ENCODE peak calls at places on chromosomes 4 and X, in four cellular contexts. One of them, this sample, is unnamed.

GRCh38 chr4:47017494-47017893 is 13.9 kb upstream of the GABRB1 start:
- DNase-seq in right cardiac atrium: no peak
- DNase-seq in ovary: no peak
- DNase-seq in hepatocyte: no peak
- DNase-seq in this sample: no peak

GRCh38 chrX:17738002-17738713 is 865 bp downstream of the SCML1 start:
- DNase-seq in right cardiac atrium: peak
- DNase-seq in ovary: peak
- DNase-seq in hepatocyte: peak
- DNase-seq in this sample: peak

GRCh38 chr4:5399790-5400421 is 308.5 kb downstream of the EVC2 start:
- DNase-seq in right cardiac atrium: no peak
- DNase-seq in ovary: no peak
- DNase-seq in hepatocyte: peak
- DNase-seq in this sample: no peak

GRCh38 chr4:8468746-8469535 is 28.4 kb downstream of the TRMT44 start:
- DNase-seq in right cardiac atrium: peak
- DNase-seq in ovary: peak
- DNase-seq in hepatocyte: peak
- DNase-seq in this sample: peak

GRCh38 chrX:13764765-13765164 is 30.2 kb downstream of the OFD1 start:
- DNase-seq in right cardiac atrium: peak
- DNase-seq in ovary: no peak
- DNase-seq in hepatocyte: peak
- DNase-seq in this sample: no peak

GRCh38 chrX:78104447-78105176 is 564 bp downstream of the PGK1 start:
- DNase-seq in right cardiac atrium: peak
- DNase-seq in ovary: peak
- DNase-seq in hepatocyte: peak
- DNase-seq in this sample: peak

GRCh38 chr4:30443289-30443688 is 276.9 kb upstream of the PCDH7 start:
- DNase-seq in right cardiac atrium: no peak
- DNase-seq in ovary: no peak
- DNase-seq in hepatocyte: no peak
- DNase-seq in this sample: no peak

GRCh38 chr4:107683873-107684272 is 36.2 kb downstream of the PAPSS1 start:
- DNase-seq in right cardiac atrium: no peak
- DNase-seq in ovary: no peak
- DNase-seq in hepatocyte: no peak
- DNase-seq in this sample: no peak

GRCh38 chrX:119073911-119074310 is 1.1 kb downstream of the CT47C1 start:
- DNase-seq in right cardiac atrium: no peak
- DNase-seq in ovary: no peak
- DNase-seq in hepatocyte: no peak
- DNase-seq in this sample: no peak

GRCh38 chrX:71253253-71254091 is 468 bp downstream of the ZMYM3 start:
- DNase-seq in right cardiac atrium: peak
- DNase-seq in ovary: peak
- DNase-seq in hepatocyte: peak
- DNase-seq in this sample: peak

DNA sequence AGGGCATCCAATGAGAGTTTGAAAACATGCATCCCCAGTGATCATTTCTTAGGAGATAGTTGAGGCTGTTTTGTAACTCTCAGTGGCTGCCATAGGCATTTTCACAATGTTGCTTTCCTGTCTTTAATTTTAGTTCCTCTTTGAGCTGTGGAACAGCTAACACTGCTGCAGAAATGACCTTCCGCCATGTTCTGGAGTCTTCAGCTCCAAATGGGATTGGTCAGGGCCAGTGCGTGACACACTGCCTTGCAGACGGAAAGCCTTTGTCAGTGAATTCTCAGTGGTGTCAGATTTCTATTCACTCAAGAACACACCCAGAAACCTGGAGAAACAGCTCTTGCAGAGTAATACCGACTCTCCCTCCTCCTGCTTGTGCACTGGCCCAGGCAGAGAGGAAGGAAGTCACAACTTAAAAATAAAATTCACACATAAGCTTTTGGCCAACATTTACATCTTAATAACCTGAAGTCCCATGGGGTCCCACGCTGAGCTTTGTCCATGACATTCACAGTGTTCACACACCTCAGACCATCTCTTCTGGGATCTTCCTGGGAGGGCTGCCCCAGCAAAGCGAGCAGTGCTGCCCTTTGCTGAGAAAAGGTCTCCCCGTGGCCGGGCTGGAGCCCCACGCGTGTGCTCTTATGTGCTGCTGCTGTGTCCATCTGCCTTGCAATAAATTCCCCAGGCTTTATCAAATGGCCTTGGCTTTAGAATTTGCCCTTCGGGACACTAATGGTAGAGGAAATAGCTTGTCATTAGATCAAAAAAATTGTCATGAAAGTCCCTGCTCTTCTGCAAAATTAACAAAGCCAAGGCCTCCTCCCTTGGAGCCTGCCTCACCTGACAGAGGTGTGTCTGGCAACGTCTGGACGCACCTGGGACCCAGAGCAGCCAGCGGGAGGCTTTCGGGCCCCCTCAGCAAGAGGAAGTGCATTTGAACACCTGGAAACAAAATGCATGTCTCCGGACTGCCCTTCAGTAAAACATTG is 126.8 kb downstream of the IRF2 start:
- DNase-seq in right cardiac atrium: peak
- DNase-seq in ovary: no peak
- DNase-seq in hepatocyte: peak
- DNase-seq in this sample: no peak
- H3K4me3 ChIP-seq in right cardiac atrium: no peak
- H3K4me3 ChIP-seq in ovary: no peak
- H3K4me3 ChIP-seq in hepatocyte: no peak
- H3K4me3 ChIP-seq in this sample: no peak

GRCh38 chr4:168550071-168550766 is 53.4 kb downstream of the PALLD start:
- DNase-seq in right cardiac atrium: no peak
- DNase-seq in ovary: no peak
- DNase-seq in hepatocyte: no peak
- DNase-seq in this sample: no peak
- H3K4me3 ChIP-seq in right cardiac atrium: no peak
- H3K4me3 ChIP-seq in ovary: no peak
- H3K4me3 ChIP-seq in hepatocyte: no peak
- H3K4me3 ChIP-seq in this sample: no peak

DNA sequence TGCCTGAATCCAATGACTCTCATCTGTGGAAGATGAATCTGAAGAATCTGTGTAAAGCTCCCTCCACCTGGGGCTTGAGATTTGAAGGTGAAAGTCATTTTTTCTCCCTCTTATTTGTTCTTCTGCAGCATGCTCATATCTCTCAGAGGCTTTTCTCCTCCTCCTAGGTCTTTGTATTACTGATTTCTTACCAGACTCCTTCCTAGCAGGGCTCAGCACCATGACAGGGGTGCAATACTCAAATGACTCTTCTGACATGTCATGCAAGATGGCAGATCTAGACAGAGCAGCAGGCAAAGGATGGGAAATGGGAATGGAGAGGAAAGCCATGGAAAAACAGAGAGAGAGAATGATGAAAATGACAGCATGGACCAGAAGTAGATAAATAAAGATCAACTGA is 118.3 kb downstream of the TMA16 start:
- DNase-seq in right cardiac atrium: no peak
- DNase-seq in ovary: no peak
- DNase-seq in hepatocyte: no peak
- DNase-seq in this sample: no peak
- H3K4me3 ChIP-seq in right cardiac atrium: peak
- H3K4me3 ChIP-seq in ovary: no peak
- H3K4me3 ChIP-seq in hepatocyte: no peak
- H3K4me3 ChIP-seq in this sample: no peak

GRCh38 chr4:143185253-143186107 is 763 bp downstream of the USP38 start:
- DNase-seq in right cardiac atrium: peak
- DNase-seq in ovary: peak
- DNase-seq in hepatocyte: peak
- DNase-seq in this sample: no peak
- H3K4me3 ChIP-seq in right cardiac atrium: peak
- H3K4me3 ChIP-seq in ovary: peak
- H3K4me3 ChIP-seq in hepatocyte: peak
- H3K4me3 ChIP-seq in this sample: peak

This sample was measured in naive thymus-derived CD4-positive, alpha-beta T cell.